ENCODE peak calls at places on chromosomes 3 and 15, in six cellular contexts. V is activated T-cell treated with anti-CD3 and anti-CD28 coated beads for 48 hours, L is Panc1, Z is amygdala, C is NCI-H1092, P is GM19239. W is an unnamed sample.

GRCh38 chr15:61556037-61556648 is 327.0 kb upstream of the RORA start:
- DNase-seq in V (no peak), L (peak), C (no peak), Z (no peak), P (no peak), W (no peak)

GRCh38 chr3:128971421-128971820 is 22.5 kb downstream of the CFAP92 start:
- DNase-seq in L (no peak), P (no peak), Z (no peak), V (no peak), C (peak), W (no peak)

GRCh38 chr3:181752202-181752671 is 40.5 kb downstream of the SOX2 start:
- DNase-seq in V (no peak), Z (no peak), C (no peak), P (no peak), L (no peak), W (no peak)

GRCh38 chr3:197430961-197431910 is 124.5 kb downstream of the BDH1 start:
- DNase-seq in C (no peak), L (no peak), P (no peak), Z (no peak), V (no peak), W (no peak)

GRCh38 chr3:54622688-54623087 is 305.2 kb downstream of the LRTM1 start:
- DNase-seq in L (no peak), V (no peak), Z (no peak), P (no peak), C (no peak), W (no peak)

GRCh38 chr15:76439542-76439941 is 103.0 kb downstream of the ISL2 start:
- DNase-seq in L (no peak), V (no peak), C (no peak), Z (no peak), P (no peak), W (no peak)

GRCh38 chr15:92714071-92714456 is 58.5 kb upstream of the FAM174B start:
- DNase-seq in C (no peak), Z (no peak), V (no peak), P (no peak), L (no peak), W (no peak)

GRCh38 chr3:109071349-109072142 is 46.4 kb downstream of the MORC1 start:
- DNase-seq in C (no peak), L (no peak), Z (no peak), P (no peak), V (no peak), W (no peak)

GRCh38 chr3:170470063-170471006 is 51.7 kb downstream of the CLDN11 start:
- DNase-seq in L (no peak), C (peak), P (no peak), V (no peak), Z (no peak), W (no peak)

GRCh38 chr15:94460624-94461023 is 229.3 kb downstream of the MCTP2 start:
- DNase-seq in P (no peak), V (no peak), Z (no peak), C (no peak), L (no peak), W (no peak)

GRCh38 chr3:26623409-26624208 is 1.0 kb downstream of the LRRC3B start:
- DNase-seq in V (no peak), Z (no peak), P (no peak), C (no peak), L (no peak), W (peak)

GRCh38 chr15:82875411-82876003 is 66.1 kb downstream of the WHAMM start:
- DNase-seq in Z (no peak), P (no peak), C (no peak), L (peak), V (no peak), W (no peak)

GRCh38 chr3:99678023-99678422 is 39.6 kb downstream of the COL8A1 start:
- DNase-seq in P (no peak), C (no peak), Z (no peak), L (no peak), V (no peak), W (no peak)

GRCh38 chr3:134360046-134360445 is 14.2 kb downstream of the AMOTL2 start:
- DNase-seq in C (no peak), L (no peak), Z (no peak), V (no peak), P (no peak), W (no peak)

GRCh38 chr3:127170794-127171193 is 22.1 kb upstream of the PRR23E start:
- DNase-seq in C (peak), Z (no peak), L (no peak), V (no peak), P (no peak), W (no peak)

GRCh38 chr3:15291589-15292541 is 40.5 kb downstream of the SH3BP5 start:
- DNase-seq in V (peak), L (no peak), P (peak), Z (no peak), C (no peak), W (peak)

GRCh38 chr3:87336761-87337160 is 60.4 kb upstream of the POU1F1 start:
- DNase-seq in V (no peak), C (no peak), L (no peak), P (no peak), Z (no peak), W (no peak)

W was measured in GM12892.